ENCODE peak calls at places on chromosomes 7 and 10, in nine cellular contexts. W is GM12878, E is endothelial cell of umbilical vein, M is HepG2, G is HCT116, Z is spleen, O is suprapubic skin, D is prostate gland, Y is stomach. B is an unnamed sample.

GRCh38 chr10:116753759-116754158 is 11.4 kb upstream of the HSPA12A start:
- DNase-seq in Z (no peak), G (no peak), E (no peak), Y (no peak), M (no peak), D (no peak), O (no peak), W (no peak), B (no peak)

GRCh38 chr10:70560511-70560931 is 42.0 kb downstream of the PRF1 start:
- DNase-seq in Y (no peak), M (no peak), E (no peak), O (no peak), W (no peak), D (no peak), G (no peak), Z (peak), B (no peak)

GRCh38 chr10:35705671-35706070 is 63.6 kb upstream of the FZD8 start:
- DNase-seq in M (no peak), E (no peak), G (no peak), W (no peak), O (no peak), Z (no peak), D (no peak), Y (no peak), B (no peak)

GRCh38 chr10:95467162-95467599 is 94.0 kb downstream of the SORBS1 start:
- DNase-seq in G (peak), Z (no peak), W (no peak), E (peak), O (peak), Y (peak), M (peak), D (peak), B (no peak)

GRCh38 chr7:68014031-68014774 is 1017.6 kb downstream of the TYW1 start:
- DNase-seq in W (no peak), Y (no peak), D (no peak), E (no peak), G (no peak), Z (no peak), M (no peak), O (no peak), B (no peak)

GRCh38 chr7:111357691-111358090 is 204.6 kb downstream of the IMMP2L start:
- DNase-seq in E (peak), D (no peak), G (no peak), Z (no peak), Y (no peak), O (no peak), W (no peak), M (no peak), B (no peak)

GRCh38 chr7:140403878-140404564 is at the start of gene RAB19:
- DNase-seq in E (no peak), G (peak), D (peak), M (no peak), O (no peak), Z (peak), Y (peak), W (no peak), B (no peak)

GRCh38 chr10:86649471-86650150 is 4.7 kb upstream of the OPN4 start:
- DNase-seq in M (no peak), Y (peak), O (no peak), Z (peak), E (no peak), D (no peak), G (no peak), W (no peak), B (no peak)

GRCh38 chr7:94577357-94577756 is 67.7 kb downstream of the CASD1 start:
- DNase-seq in W (no peak), E (no peak), D (no peak), O (no peak), M (peak), Z (no peak), Y (no peak), G (no peak), B (no peak)

GRCh38 chr7:18861514-18861913 is 255.9 kb downstream of the TWIST1 start:
- DNase-seq in Y (no peak), W (peak), M (no peak), Z (no peak), O (no peak), G (no peak), D (no peak), E (no peak), B (no peak)

GRCh38 chr7:152000191-152000590 is 25.3 kb upstream of the GALNT11 start:
- DNase-seq in E (no peak), O (no peak), Y (no peak), M (no peak), Z (no peak), D (no peak), W (no peak), G (no peak), B (no peak)

GRCh38 chr7:43204081-43204480 is 91.6 kb downstream of the HECW1 start:
- DNase-seq in E (no peak), Z (no peak), D (no peak), Y (no peak), W (no peak), O (no peak), M (no peak), G (no peak), B (no peak)

GRCh38 chr7:114409750-114410149 is 4.9 kb upstream of the FOXP2 start:
- DNase-seq in E (no peak), Y (no peak), Z (no peak), M (no peak), G (no peak), D (no peak), W (no peak), O (no peak), B (no peak)

GRCh38 chr7:42471573-42472174 is 234.7 kb upstream of the GLI3 start:
- DNase-seq in O (no peak), G (no peak), Z (no peak), M (no peak), W (no peak), D (no peak), Y (no peak), E (no peak), B (no peak)

GRCh38 chr10:131090761-131091661 is 220.5 kb downstream of the TCERG1L start:
- DNase-seq in D (no peak), Y (no peak), Z (no peak), O (no peak), M (no peak), E (no peak), G (no peak), W (no peak), B (no peak)

GRCh38 chr10:127463548-127463947 is 85.6 kb upstream of the NPS start:
- DNase-seq in Z (no peak), E (no peak), D (no peak), Y (no peak), M (no peak), W (no peak), G (no peak), O (no peak), B (no peak)

GRCh38 chr7:141258559-141258958 is 184.7 kb downstream of the TMEM178B start:
- DNase-seq in O (no peak), E (no peak), M (no peak), G (no peak), Y (no peak), Z (no peak), D (no peak), W (no peak), B (no peak)

GRCh38 chr7:4196121-4196819 is 485.8 kb upstream of the FOXK1 start:
- DNase-seq in Z (no peak), G (no peak), E (no peak), Y (no peak), O (no peak), W (no peak), D (no peak), M (no peak), B (no peak)

GRCh38 chr10:131961777-131962450 is 19.8 kb downstream of the BNIP3 start:
- DNase-seq in M (no peak), W (no peak), E (no peak), Z (peak), D (no peak), O (no peak), Y (no peak), G (no peak), B (no peak)

GRCh38 chr7:4738711-4739527 is 36.5 kb upstream of the AP5Z1 start:
- DNase-seq in W (no peak), D (no peak), G (peak), O (no peak), E (peak), Z (no peak), M (peak), Y (peak), B (no peak)

GRCh38 chr7:141304291-141304690 is 230.4 kb downstream of the TMEM178B start:
- DNase-seq in D (no peak), Y (no peak), G (no peak), W (no peak), M (no peak), E (no peak), O (no peak), Z (no peak), B (no peak)

GRCh38 chr7:114294036-114294435 is 120.6 kb upstream of the FOXP2 start:
- DNase-seq in E (no peak), D (no peak), M (no peak), Z (no peak), O (no peak), Y (no peak), W (no peak), G (no peak), B (no peak)

GRCh38 chr10:43203491-43204393 is 63.1 kb downstream of the RASGEF1A start:
- DNase-seq in D (no peak), Y (peak), M (no peak), O (peak), W (no peak), Z (peak), E (no peak), G (peak), B (no peak)

GRCh38 chr10:114618722-114619121 is 39.4 kb downstream of the ABLIM1 start:
- DNase-seq in W (no peak), E (no peak), O (no peak), G (no peak), M (no peak), Y (no peak), Z (no peak), D (no peak), B (no peak)

GRCh38 chr10:126504051-126504760 is 115.9 kb upstream of the ADAM12 start:
- DNase-seq in G (peak), W (no peak), M (peak), E (peak), Y (no peak), Z (no peak), D (peak), O (no peak), B (peak)

GRCh38 chr7:51328351-51328801 is 11.8 kb upstream of the COBL start:
- DNase-seq in W (no peak), O (no peak), Y (no peak), G (no peak), Z (no peak), E (no peak), D (no peak), M (peak), B (no peak)

GRCh38 chr7:30162622-30163124 is 27.9 kb downstream of the MTURN start:
- DNase-seq in Y (no peak), W (no peak), D (no peak), M (peak), G (no peak), O (no peak), E (peak), Z (no peak), B (no peak)

GRCh38 chr10:24622781-24623301 is 100.8 kb downstream of the ARHGAP21 start:
- DNase-seq in G (no peak), M (no peak), Z (no peak), W (no peak), O (no peak), D (no peak), E (no peak), Y (no peak), B (no peak)

GRCh38 chr10:68318331-68319059 is 13.4 kb upstream of the HNRNPH3 start:
- DNase-seq in M (peak), E (no peak), W (no peak), Y (no peak), D (no peak), O (no peak), G (no peak), Z (no peak), B (no peak)

GRCh38 chr7:1380211-1380815 is 79.0 kb downstream of the MICALL2 start:
- DNase-seq in O (no peak), M (no peak), D (no peak), E (no peak), Z (no peak), Y (no peak), W (no peak), G (no peak), B (no peak)

GRCh38 chr10:59876695-59877094 is 29.7 kb downstream of the CCDC6 start:
- DNase-seq in M (no peak), D (no peak), Y (no peak), E (no peak), Z (no peak), O (no peak), G (no peak), W (no peak), B (peak)

GRCh38 chr7:47102442-47102841 is 479.5 kb downstream of the TNS3 start:
- DNase-seq in M (no peak), G (no peak), O (no peak), Z (no peak), D (no peak), Y (no peak), W (no peak), E (no peak), B (peak)

GRCh38 chr7:5519515-5519928 is 95.9 kb upstream of the TNRC18 start:
- DNase-seq in E (no peak), G (no peak), D (no peak), Y (no peak), O (no peak), W (no peak), Z (no peak), M (no peak), B (no peak)

GRCh38 chr10:100537475-100537874 is 1.7 kb downstream of the HIF1AN start:
- DNase-seq in O (no peak), Y (no peak), Z (no peak), E (no peak), D (no peak), W (no peak), M (no peak), G (no peak), B (no peak)

GRCh38 chr10:100534726-100535125 is 1.0 kb upstream of the HIF1AN start:
- DNase-seq in D (no peak), E (no peak), Z (no peak), G (no peak), M (no peak), Y (no peak), W (no peak), O (peak), B (no peak)

GRCh38 chr10:100531761-100532160 is 2.1 kb upstream of the NDUFB8 start:
- DNase-seq in D (no peak), Z (no peak), M (no peak), O (no peak), Y (no peak), G (no peak), W (peak), E (no peak), B (no peak)

GRCh38 chr10:100535338-100535714 is 417 bp upstream of the HIF1AN start:
- DNase-seq in W (no peak), Z (no peak), O (no peak), M (no peak), D (no peak), G (no peak), E (no peak), Y (no peak), B (no peak)

DNA sequence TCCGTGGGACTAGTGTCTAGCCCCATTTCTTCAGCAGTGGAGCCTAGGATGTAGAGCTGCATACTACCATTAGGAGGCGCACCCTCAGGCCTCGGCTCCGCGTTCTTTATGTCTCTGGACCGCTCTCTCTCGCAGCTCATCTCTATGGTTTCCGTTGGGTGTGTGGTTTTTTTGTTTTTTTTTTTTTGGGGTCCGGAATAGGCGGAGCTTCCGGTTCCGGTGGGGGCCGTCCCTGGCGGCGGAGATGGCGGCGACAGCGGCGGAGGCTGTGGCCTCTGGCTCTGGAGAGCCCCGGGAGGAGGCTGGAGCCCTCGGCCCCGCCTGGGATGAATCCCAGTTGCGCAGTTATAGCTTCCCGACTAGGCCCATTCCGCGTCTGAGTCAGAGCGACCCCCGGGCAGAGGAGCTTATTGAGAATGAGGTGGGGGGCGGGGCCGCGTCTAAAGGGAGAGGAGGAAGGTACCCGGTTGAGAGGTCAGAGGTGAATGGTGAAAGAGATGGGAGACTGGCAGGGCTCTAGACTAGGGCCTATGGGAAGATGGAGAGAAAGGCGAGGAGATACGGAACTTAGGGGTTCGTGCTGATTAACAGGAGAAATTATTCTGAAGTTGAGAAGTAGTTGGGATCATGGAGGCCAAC is at the start of gene HIF1AN:
- DNase-seq in W (peak), Y (peak), E (peak), G (peak), O (peak), Z (peak), D (peak), M (peak), B (peak)
- TF ChIP-seq POLR2AphosphoS5 in W (peak), Y (peak), E (peak), G (peak), O (no peak), Z (peak), D (peak), M (peak), B (peak)

GRCh38 chr10:76784076-76784475 is 853.5 kb downstream of the KCNMA1 start:
- DNase-seq in D (no peak), W (no peak), G (no peak), Y (no peak), O (no peak), M (no peak), Z (no peak), E (no peak), B (no peak)

GRCh38 chr10:76779821-76780281 is 857.8 kb downstream of the KCNMA1 start:
- DNase-seq in Y (no peak), E (no peak), W (no peak), M (no peak), O (no peak), D (no peak), G (no peak), Z (no peak), B (no peak)

GRCh38 chr10:76774987-76775603 is 862.5 kb downstream of the KCNMA1 start:
- DNase-seq in M (no peak), Z (no peak), O (no peak), G (no peak), D (no peak), W (no peak), E (no peak), Y (no peak), B (no peak)

DNA sequence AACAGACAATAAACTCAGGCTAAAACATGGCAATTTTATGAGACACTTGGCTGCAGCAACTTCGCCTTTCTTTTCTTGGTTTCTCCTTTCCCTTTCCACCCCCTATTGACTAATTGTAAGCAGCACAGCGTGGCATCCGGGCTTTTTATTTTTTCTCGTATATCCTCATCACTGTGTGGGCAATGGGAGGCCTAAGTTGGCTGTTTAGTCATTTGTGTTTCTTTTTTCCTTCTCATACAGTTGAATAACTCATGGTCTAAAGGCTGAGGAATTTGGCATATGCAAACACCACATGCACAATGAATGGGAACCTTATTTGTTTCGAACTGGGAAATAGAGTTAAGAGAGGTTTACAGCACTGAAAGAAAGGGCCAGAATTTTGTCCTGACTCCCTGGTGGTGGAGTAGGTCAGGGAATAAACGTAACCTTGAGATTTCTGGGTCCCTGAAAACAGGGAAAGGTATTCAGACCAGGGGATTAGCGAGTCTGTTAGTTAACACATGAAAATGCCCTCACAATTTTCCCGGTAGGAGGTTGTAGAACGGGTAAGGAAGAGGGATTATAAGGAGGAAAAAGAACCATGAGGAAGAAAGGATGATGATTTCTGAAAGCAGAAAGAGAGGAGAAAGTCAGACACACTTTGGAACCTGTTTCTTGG is 858.3 kb downstream of the KCNMA1 start:
- DNase-seq in D (no peak), M (no peak), Y (no peak), Z (no peak), O (no peak), W (no peak), G (no peak), E (no peak), B (no peak)
- TF ChIP-seq CTCF in D (no peak), M (no peak), Y (no peak), Z (no peak), O (no peak), W (no peak), G (no peak), E (no peak), B (peak)

GRCh38 chr7:134780166-134780853 is 876 bp downstream of the CALD1 start:
- DNase-seq in Z (no peak), Y (no peak), D (no peak), G (no peak), M (no peak), O (no peak), W (no peak), E (peak), B (peak)

GRCh38 chr7:134777908-134778580 is 1.4 kb upstream of the CALD1 start:
- DNase-seq in O (no peak), D (no peak), E (peak), Y (no peak), M (no peak), Z (no peak), W (no peak), G (no peak), B (peak)

GRCh38 chr7:134777470-134777869 is 2.0 kb upstream of the CALD1 start:
- DNase-seq in W (no peak), M (no peak), E (peak), Z (no peak), O (no peak), Y (no peak), D (no peak), G (no peak), B (peak)

GRCh38 chr7:134779741-134780065 is 269 bp downstream of the CALD1 start:
- DNase-seq in W (no peak), Z (no peak), G (no peak), M (no peak), O (no peak), Y (no peak), E (no peak), D (no peak), B (no peak)

DNA sequence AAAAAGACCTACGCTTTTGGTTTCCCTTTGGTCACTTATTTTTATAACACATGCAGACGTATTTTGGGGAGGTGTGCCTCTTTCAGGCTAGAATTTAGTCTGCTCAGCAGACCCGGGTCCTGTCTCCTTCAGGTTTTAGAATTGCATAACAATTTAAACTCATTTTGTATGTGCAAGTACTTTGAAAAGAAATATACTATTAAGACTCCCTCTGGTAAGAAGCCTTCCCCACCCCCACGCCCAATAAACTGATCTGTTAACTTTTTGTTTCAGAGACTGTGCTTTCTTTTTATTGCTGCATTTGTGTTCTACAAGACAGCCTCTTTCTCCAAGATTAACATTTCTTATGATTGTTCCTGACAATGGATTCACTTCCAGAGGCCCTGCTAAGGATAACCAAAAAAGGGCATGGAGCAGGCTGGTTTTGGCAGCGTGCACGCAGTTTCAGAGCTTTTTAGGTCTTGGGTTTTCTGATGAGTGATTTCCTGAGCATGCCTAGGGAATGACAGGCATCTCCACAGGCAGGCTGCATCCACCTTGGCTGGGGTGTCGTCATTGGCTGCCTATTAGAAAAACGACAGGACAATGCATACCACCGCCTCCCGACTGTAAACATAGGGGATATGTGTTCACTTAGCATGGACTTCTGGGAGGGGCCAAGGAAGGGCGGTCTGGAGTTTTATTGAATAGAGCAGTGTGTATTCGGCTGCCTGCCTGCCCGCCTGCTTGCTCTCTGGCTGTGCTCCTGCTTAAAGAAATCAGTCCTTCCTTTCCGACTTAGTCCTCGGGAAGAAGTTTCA is at the start of gene CALD1:
- DNase-seq in Y (peak), E (peak), G (peak), W (no peak), D (peak), M (peak), Z (no peak), O (peak), B (peak)
- TF ChIP-seq POLR2A in Y (no peak), E (peak), G (no peak), W (no peak), D (peak), M (no peak), Z (no peak), O (no peak), B (peak)

GRCh38 chr7:17339139-17339538 is 40.7 kb downstream of the AHR start:
- DNase-seq in E (peak), G (no peak), Y (no peak), M (no peak), O (no peak), Z (no peak), D (no peak), W (no peak), B (no peak)
- TF ChIP-seq POLR2AphosphoS5 in E (no peak), G (no peak), Y (no peak), M (no peak), O (no peak), Z (no peak), D (no peak), W (no peak), B (no peak)

B was measured in esophagus muscularis mucosa.